ENCODE peak calls at places on chromosomes 11 and 22, in five cellular contexts. W is H9, Q is uterus, Y is right atrium auricular region, F is IMR-90. R is an unnamed sample. For H3K4me1, the result is how much of the 10 kb centered on the place peaks cover.

GRCh38 chr22:35544810-35545209 is 4.2 kb downstream of the RASD2 start:
- DNase-seq in W (no peak), Q (no peak), Y (no peak), F (no peak), R (no peak)

GRCh38 chr11:116697011-116697410 is 75.8 kb downstream of the BUD13 start:
- DNase-seq in W (no peak), Q (no peak), Y (peak), F (no peak), R (no peak)

GRCh38 chr11:17277024-17277584 is 565 bp downstream of the NUCB2 start:
- DNase-seq in W (no peak), Q (no peak), Y (no peak), F (peak), R (peak)

GRCh38 chr11:115182282-115182952 is 321.8 kb downstream of the CADM1 start:
- DNase-seq in W (no peak), Q (no peak), Y (no peak), F (no peak), R (no peak)

GRCh38 chr22:39290724-39291161 is 28.7 kb downstream of the RPL3 start:
- DNase-seq in W (peak), Q (peak), Y (peak), F (peak), R (peak)

GRCh38 chr11:94747136-94748110 is 20.7 kb upstream of the AMOTL1 start:
- DNase-seq in W (no peak), Q (no peak), Y (no peak), F (no peak), R (no peak)

GRCh38 chr11:130400793-130401483 is 27.5 kb downstream of the ADAMTS8 start:
- DNase-seq in W (no peak), Q (no peak), Y (no peak), F (peak), R (no peak)

GRCh38 chr11:131691558-131692041 is 321.2 kb downstream of the NTM start:
- DNase-seq in W (peak), Q (no peak), Y (no peak), F (peak), R (no peak)

GRCh38 chr11:63920870-63921417 is 4.0 kb upstream of the RCOR2 start:
- DNase-seq in W (peak), Q (no peak), Y (no peak), F (no peak), R (no peak)

GRCh38 chr11:1480555-1481482 is 5.8 kb downstream of the MOB2 start:
- DNase-seq in W (no peak), Q (peak), Y (no peak), F (no peak), R (no peak)

GRCh38 chr11:64461081-64461480 is 102.1 kb downstream of the RPS6KA4 start:
- DNase-seq in W (no peak), Q (no peak), Y (no peak), F (no peak), R (no peak)

GRCh38 chr11:57427692-57428082 is 766 bp upstream of the SLC43A3 start:
- DNase-seq in W (no peak), Q (peak), Y (peak), F (peak), R (peak)

GRCh38 chr11:70398834-70399680 is 728 bp downstream of the CTTN start:
- DNase-seq in W (no peak), Q (peak), Y (no peak), F (no peak), R (peak)

GRCh38 chr11:94880216-94880615 is 93.1 kb downstream of the CWC15 start:
- DNase-seq in W (no peak), Q (no peak), Y (no peak), F (peak), R (no peak)

GRCh38 chr22:49400866-49401598 is 426.6 kb downstream of the BRD1 start:
- DNase-seq in W (peak), Q (no peak), Y (peak), F (no peak), R (no peak)

DNA sequence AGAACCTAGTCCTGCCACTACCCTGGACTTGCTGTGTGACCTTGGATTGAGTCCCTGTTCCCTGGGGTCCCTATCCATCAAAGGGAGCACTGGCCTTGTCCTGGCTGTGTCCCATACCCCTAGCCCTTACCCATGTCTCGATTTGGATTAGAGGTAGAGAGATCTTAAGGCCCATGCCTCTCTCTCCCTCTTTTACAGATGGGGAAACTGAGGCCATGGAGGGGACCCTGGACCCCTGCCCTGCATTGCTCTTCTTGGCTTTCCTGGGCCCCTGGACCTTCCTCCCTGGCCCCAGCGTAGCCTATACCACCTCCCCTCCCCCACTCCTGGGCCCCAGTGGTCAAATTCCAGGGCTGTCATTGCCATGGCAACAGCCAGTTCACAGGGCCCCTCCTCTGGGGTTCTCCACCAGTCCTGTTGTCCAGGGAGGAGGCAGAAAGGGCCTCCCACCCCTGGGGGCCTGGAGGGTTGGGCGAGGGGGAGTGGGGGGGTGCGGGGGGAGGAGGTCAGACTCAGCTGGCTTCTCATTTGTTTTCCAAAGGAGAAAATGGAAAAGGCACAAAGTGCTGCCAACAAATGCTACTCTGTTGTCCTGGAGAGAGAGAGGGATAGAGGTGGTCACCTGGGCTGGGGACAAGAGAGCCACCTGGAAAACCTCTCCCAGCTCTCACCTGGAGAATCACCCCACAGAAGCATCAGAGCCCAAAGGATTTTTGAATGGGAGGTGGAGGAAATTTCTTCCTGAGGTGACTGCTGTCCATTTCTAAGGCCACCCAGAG is 23.3 kb downstream of the ARHGEF17 start:
- DNase-seq in W (peak), Q (peak), Y (no peak), F (peak), R (no peak)
- H3K4me1 ChIP-seq in W (under half), Q (under half), Y (half or more), F (half or more), R (under half)

GRCh38 chr22:28799125-28799833 is 1.1 kb downstream of the XBP1 start:
- DNase-seq in W (no peak), Q (peak), Y (peak), F (peak), R (peak)

GRCh38 chr22:28798810-28799124 is 1.6 kb downstream of the XBP1 start:
- DNase-seq in W (no peak), Q (no peak), Y (no peak), F (no peak), R (no peak)

GRCh38 chr22:28793976-28794584 is 6.3 kb downstream of the XBP1 start:
- DNase-seq in W (no peak), Q (no peak), Y (no peak), F (no peak), R (no peak)

GRCh38 chr22:28795071-28795693 is 5.2 kb downstream of the XBP1 start:
- DNase-seq in W (no peak), Q (no peak), Y (no peak), F (no peak), R (no peak)

DNA sequence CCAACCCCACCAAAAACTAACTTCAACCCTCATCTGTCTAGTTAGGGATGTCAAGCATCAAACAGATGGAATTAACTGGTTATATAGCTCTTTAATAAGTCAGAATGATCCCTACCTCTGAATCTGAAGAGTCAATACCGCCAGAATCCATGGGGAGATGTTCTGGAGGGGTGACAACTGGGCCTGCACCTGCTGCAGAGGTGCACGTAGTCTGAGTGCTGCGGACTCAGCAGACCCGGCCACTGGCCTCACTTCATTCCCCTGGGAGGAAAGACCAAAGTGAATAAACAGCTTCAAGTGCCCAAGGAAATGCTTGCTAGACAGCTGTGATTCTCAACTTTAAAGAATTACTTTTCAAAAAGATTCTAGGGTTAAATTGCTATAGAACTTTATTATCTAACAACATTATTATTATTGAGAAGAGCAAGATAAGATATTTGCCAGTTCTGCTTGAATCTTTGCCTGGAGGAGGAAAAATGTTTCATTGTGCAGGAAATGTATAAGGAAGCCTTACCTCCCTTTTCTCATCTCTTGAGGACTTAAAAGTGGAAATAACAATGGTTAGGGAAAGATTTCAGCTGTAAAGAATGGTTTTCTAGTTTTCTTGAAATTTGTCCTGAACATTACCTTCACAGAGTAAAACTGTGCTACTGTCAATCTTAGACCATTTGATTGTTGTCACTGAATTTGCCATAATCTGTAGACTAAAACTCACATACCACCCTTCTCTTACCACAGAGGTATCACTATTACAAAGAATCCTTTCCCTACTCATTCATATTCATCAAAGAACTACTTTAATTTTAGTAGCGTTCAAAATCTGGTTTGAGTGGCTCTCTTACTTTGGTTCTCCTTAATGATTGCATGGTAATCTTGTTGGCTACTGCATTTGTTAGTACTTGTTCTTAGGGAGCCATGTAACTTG is 4.2 kb downstream of the XBP1 start:
- DNase-seq in W (no peak), Q (no peak), Y (no peak), F (no peak), R (no peak)
- H3K4me1 ChIP-seq in W (under half), Q (under half), Y (under half), F (under half), R (half or more)

GRCh38 chr11:65609711-65610110 is 4.3 kb downstream of the MAP3K11 start:
- DNase-seq in W (no peak), Q (no peak), Y (no peak), F (no peak), R (no peak)

GRCh38 chr11:65613091-65613928 is 711 bp downstream of the MAP3K11 start:
- DNase-seq in W (no peak), Q (peak), Y (no peak), F (no peak), R (peak)

GRCh38 chr11:65612691-65613090 is 1.3 kb downstream of the MAP3K11 start:
- DNase-seq in W (no peak), Q (no peak), Y (no peak), F (no peak), R (no peak)

GRCh38 chr11:65611028-65611757 is 2.8 kb downstream of the MAP3K11 start:
- DNase-seq in W (no peak), Q (no peak), Y (no peak), F (no peak), R (peak)

DNA sequence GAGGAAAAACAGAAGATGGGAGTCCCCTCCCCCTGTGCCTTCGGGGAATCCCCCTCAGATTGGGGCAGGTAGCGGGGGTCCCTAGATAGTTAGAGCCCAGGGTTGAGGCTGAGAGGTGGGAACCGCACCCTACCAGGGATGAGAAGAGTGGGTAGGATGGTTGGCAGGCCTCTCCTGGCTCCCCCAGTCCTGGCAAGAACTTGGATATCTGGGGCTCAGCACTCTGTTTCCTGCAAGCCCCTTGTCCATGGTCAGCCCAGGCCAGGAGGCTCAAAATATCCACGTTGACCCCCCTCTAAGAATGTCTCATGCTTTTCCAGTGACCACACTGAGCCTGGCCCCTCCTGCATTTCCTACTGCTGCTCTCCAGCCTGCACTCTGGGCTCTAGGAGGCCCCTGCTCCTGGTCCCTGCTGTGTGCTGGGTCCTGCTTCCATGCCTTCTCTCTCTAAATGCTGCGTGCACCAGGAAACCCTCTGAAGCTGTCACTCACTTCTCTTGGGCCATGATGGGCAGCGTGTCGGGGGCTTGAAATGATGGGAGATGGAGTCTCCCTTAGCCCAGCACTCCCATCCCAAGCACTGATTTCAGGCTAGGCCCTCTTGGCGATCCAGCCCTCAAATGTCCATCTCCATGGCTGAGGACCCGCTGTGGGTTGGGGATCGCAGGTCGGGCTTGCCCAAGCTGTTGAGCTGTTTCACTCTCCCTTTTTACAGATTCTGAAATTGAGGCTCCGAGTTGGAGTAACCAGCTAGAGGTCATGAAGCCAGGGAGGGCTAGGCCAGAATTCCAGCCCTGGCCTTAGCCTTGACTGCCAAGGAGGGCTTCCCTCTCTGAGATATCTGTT is 2.0 kb downstream of the MAP3K11 start:
- DNase-seq in W (no peak), Q (no peak), Y (no peak), F (peak), R (no peak)
- H3K4me1 ChIP-seq in W (under half), Q (under half), Y (half or more), F (under half), R (under half)

DNA sequence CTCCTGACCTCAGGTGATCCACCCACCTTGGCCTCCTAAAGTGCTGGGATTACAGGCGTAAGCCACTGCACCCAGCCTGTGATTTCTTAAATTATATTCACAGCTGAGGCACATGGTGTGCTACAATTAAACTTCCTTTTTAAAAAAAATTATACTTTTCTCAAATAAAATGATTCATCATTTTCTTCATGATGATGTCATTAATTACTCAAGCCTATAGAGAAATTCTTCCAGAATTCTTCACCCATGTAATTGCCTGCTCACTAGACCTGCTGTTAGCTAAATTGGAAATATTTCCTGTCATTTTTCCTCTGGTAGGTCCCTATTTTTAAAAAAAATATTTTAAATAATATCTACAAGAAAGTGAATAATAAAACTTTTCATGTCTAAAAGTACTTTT is 440.0 kb upstream of the ANO3 start:
- DNase-seq in W (no peak), Q (no peak), Y (no peak), F (no peak), R (no peak)
- H3K4me1 ChIP-seq in W (under half), Q (under half), Y (under half), F (under half), R (under half)

GRCh38 chr11:61116426-61117214 is 14.3 kb downstream of the CD5 start:
- DNase-seq in W (no peak), Q (no peak), Y (no peak), F (no peak), R (no peak)
- H3K4me1 ChIP-seq in W (under half), Q (under half), Y (under half), F (under half), R (under half)

GRCh38 chr11:111365722-111366559 is 13.1 kb downstream of the POU2AF1 start:
- DNase-seq in W (no peak), Q (no peak), Y (no peak), F (no peak), R (no peak)

GRCh38 chr11:111368285-111368560 is 10.9 kb downstream of the POU2AF1 start:
- DNase-seq in W (no peak), Q (no peak), Y (no peak), F (no peak), R (no peak)

GRCh38 chr11:111366560-111367410 is 12.3 kb downstream of the POU2AF1 start:
- DNase-seq in W (no peak), Q (no peak), Y (no peak), F (no peak), R (no peak)

GRCh38 chr11:111370270-111370901 is 8.7 kb downstream of the POU2AF1 start:
- DNase-seq in W (no peak), Q (no peak), Y (no peak), F (no peak), R (no peak)

GRCh38 chr11:111367411-111368284 is 11.4 kb downstream of the POU2AF1 start:
- DNase-seq in W (no peak), Q (no peak), Y (no peak), F (no peak), R (no peak)
- H3K4me1 ChIP-seq in W (under half), Q (under half), Y (under half), F (under half), R (under half)

DNA sequence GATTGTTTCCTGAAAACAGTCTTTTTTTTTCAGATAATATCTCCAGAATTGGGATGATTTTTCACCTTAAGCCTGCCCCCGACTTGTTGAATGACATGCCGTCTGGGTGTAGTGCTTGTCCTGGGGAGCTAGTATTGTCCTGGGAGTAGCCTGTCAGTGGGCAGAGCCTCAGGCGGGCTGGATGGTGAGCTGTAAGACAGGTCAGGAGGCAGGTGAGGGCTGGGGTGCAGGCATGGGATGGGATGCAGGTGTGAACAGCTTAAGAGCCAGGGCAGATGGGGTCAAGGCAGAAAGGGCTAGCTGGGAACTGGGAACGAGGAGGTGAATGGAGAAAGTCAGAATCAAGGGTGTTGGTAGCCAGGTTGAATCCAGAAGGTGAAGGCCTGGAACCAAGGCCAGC is 200.2 kb downstream of the CSNK2A3 start:
- DNase-seq in W (no peak), Q (no peak), Y (no peak), F (no peak), R (no peak)
- H3K4me1 ChIP-seq in W (under half), Q (under half), Y (under half), F (under half), R (under half)